ENCODE peak calls at places on chromosomes 3 and 15, in four cellular contexts. Z is Calu3, Q is mesothelial cell of epicardium, T is M059J. I is an unnamed sample.

GRCh38 chr3:69020424-69020823 is 6.9 kb upstream of the EOGT start:
- DNase-seq in Z (no peak), Q (no peak), T (no peak), I (no peak)

GRCh38 chr3:35739181-35739809 is 100.0 kb downstream of the ARPP21 start:
- DNase-seq in Z (no peak), Q (no peak), T (no peak), I (no peak)

GRCh38 chr3:66671348-66671747 is 170.5 kb upstream of the LRIG1 start:
- DNase-seq in Z (no peak), Q (no peak), T (no peak), I (no peak)

GRCh38 chr3:74273091-74273490 is 341.4 kb downstream of the CNTN3 start:
- DNase-seq in Z (no peak), Q (no peak), T (no peak), I (no peak)

GRCh38 chr3:37885831-37886230 is 24.2 kb downstream of the CTDSPL start:
- DNase-seq in Z (no peak), Q (no peak), T (no peak), I (no peak)

GRCh38 chr15:97115764-97116075 is 785.2 kb downstream of the NR2F2 start:
- DNase-seq in Z (no peak), Q (no peak), T (no peak), I (no peak)

GRCh38 chr3:198076722-198077308 is 116.8 kb downstream of the LMLN start:
- DNase-seq in Z (no peak), Q (no peak), T (no peak), I (no peak)

GRCh38 chr3:195046441-195046840 is 224.5 kb downstream of the XXYLT1 start:
- DNase-seq in Z (no peak), Q (no peak), T (no peak), I (no peak)

GRCh38 chr15:100889359-100890058 is 9.9 kb downstream of the ALDH1A3 start:
- DNase-seq in Z (no peak), Q (no peak), T (no peak), I (peak)